ENCODE peak calls at places on chromosomes 5 and 9, in eight cellular contexts. One of them, this sample, is unnamed.

GRCh38 chr5:175728885-175729828 is 71.3 kb downstream of the HRH2 start:
- DNase-seq in tibial nerve: no peak
- DNase-seq in iPS DF 6.9: peak
- DNase-seq in PC-9: no peak
- DNase-seq in CD8-positive, alpha-beta memory T cell: no peak
- DNase-seq in body of pancreas: no peak
- DNase-seq in CD4-positive, alpha-beta T cell: no peak
- DNase-seq in SJSA1: no peak
- DNase-seq in this sample: no peak

GRCh38 chr9:1916676-1917075 is 98.5 kb upstream of the SMARCA2 start:
- DNase-seq in tibial nerve: no peak
- DNase-seq in iPS DF 6.9: no peak
- DNase-seq in PC-9: no peak
- DNase-seq in CD8-positive, alpha-beta memory T cell: no peak
- DNase-seq in body of pancreas: no peak
- DNase-seq in CD4-positive, alpha-beta T cell: no peak
- DNase-seq in SJSA1: no peak
- DNase-seq in this sample: no peak

GRCh38 chr5:69335341-69335975 is 2.9 kb upstream of the CCDC125 start:
- DNase-seq in tibial nerve: no peak
- DNase-seq in iPS DF 6.9: no peak
- DNase-seq in PC-9: no peak
- DNase-seq in CD8-positive, alpha-beta memory T cell: no peak
- DNase-seq in body of pancreas: no peak
- DNase-seq in CD4-positive, alpha-beta T cell: no peak
- DNase-seq in SJSA1: no peak
- DNase-seq in this sample: no peak

GRCh38 chr5:127373858-127374491 is 83.4 kb downstream of the MEGF10 start:
- DNase-seq in tibial nerve: no peak
- DNase-seq in iPS DF 6.9: no peak
- DNase-seq in PC-9: no peak
- DNase-seq in CD8-positive, alpha-beta memory T cell: no peak
- DNase-seq in body of pancreas: no peak
- DNase-seq in CD4-positive, alpha-beta T cell: no peak
- DNase-seq in SJSA1: no peak
- DNase-seq in this sample: no peak

GRCh38 chr9:84121991-84122523 is 141.5 kb downstream of the RMI1 start:
- DNase-seq in tibial nerve: no peak
- DNase-seq in iPS DF 6.9: no peak
- DNase-seq in PC-9: no peak
- DNase-seq in CD8-positive, alpha-beta memory T cell: no peak
- DNase-seq in body of pancreas: no peak
- DNase-seq in CD4-positive, alpha-beta T cell: no peak
- DNase-seq in SJSA1: peak
- DNase-seq in this sample: no peak

GRCh38 chr5:151195622-151196021 is 28.3 kb downstream of the CCDC69 start:
- DNase-seq in tibial nerve: no peak
- DNase-seq in iPS DF 6.9: no peak
- DNase-seq in PC-9: no peak
- DNase-seq in CD8-positive, alpha-beta memory T cell: no peak
- DNase-seq in body of pancreas: no peak
- DNase-seq in CD4-positive, alpha-beta T cell: no peak
- DNase-seq in SJSA1: no peak
- DNase-seq in this sample: no peak

GRCh38 chr5:170917113-170917512 is 55.3 kb downstream of the RANBP17 start:
- DNase-seq in tibial nerve: no peak
- DNase-seq in iPS DF 6.9: no peak
- DNase-seq in PC-9: no peak
- DNase-seq in CD8-positive, alpha-beta memory T cell: no peak
- DNase-seq in body of pancreas: no peak
- DNase-seq in CD4-positive, alpha-beta T cell: no peak
- DNase-seq in SJSA1: no peak
- DNase-seq in this sample: no peak

GRCh38 chr9:18824095-18824666 is 208.8 kb downstream of the SAXO1 start:
- DNase-seq in tibial nerve: no peak
- DNase-seq in iPS DF 6.9: no peak
- DNase-seq in PC-9: no peak
- DNase-seq in CD8-positive, alpha-beta memory T cell: no peak
- DNase-seq in body of pancreas: peak
- DNase-seq in CD4-positive, alpha-beta T cell: no peak
- DNase-seq in SJSA1: no peak
- DNase-seq in this sample: no peak

GRCh38 chr5:157559301-157559700 is 16.3 kb downstream of the ADAM19 start:
- DNase-seq in tibial nerve: no peak
- DNase-seq in iPS DF 6.9: no peak
- DNase-seq in PC-9: peak
- DNase-seq in CD8-positive, alpha-beta memory T cell: no peak
- DNase-seq in body of pancreas: no peak
- DNase-seq in CD4-positive, alpha-beta T cell: no peak
- DNase-seq in SJSA1: no peak
- DNase-seq in this sample: no peak

GRCh38 chr5:96431376-96432244 is 1.4 kb downstream of the PCSK1 start:
- DNase-seq in tibial nerve: no peak
- DNase-seq in iPS DF 6.9: no peak
- DNase-seq in PC-9: no peak
- DNase-seq in CD8-positive, alpha-beta memory T cell: no peak
- DNase-seq in body of pancreas: peak
- DNase-seq in CD4-positive, alpha-beta T cell: no peak
- DNase-seq in SJSA1: peak
- DNase-seq in this sample: peak

GRCh38 chr5:125227333-125228075 is 481.1 kb upstream of the ZNF608 start:
- DNase-seq in tibial nerve: no peak
- DNase-seq in iPS DF 6.9: no peak
- DNase-seq in PC-9: no peak
- DNase-seq in CD8-positive, alpha-beta memory T cell: no peak
- DNase-seq in body of pancreas: peak
- DNase-seq in CD4-positive, alpha-beta T cell: no peak
- DNase-seq in SJSA1: peak
- DNase-seq in this sample: no peak

GRCh38 chr5:141496038-141496437 is 7.2 kb downstream of the PCDHGC5 start:
- DNase-seq in tibial nerve: no peak
- DNase-seq in iPS DF 6.9: no peak
- DNase-seq in PC-9: no peak
- DNase-seq in CD8-positive, alpha-beta memory T cell: no peak
- DNase-seq in body of pancreas: no peak
- DNase-seq in CD4-positive, alpha-beta T cell: no peak
- DNase-seq in SJSA1: no peak
- DNase-seq in this sample: no peak

GRCh38 chr9:34171753-34172535 is 6.9 kb upstream of the UBAP1 start:
- DNase-seq in tibial nerve: no peak
- DNase-seq in iPS DF 6.9: no peak
- DNase-seq in PC-9: no peak
- DNase-seq in CD8-positive, alpha-beta memory T cell: peak
- DNase-seq in body of pancreas: no peak
- DNase-seq in CD4-positive, alpha-beta T cell: no peak
- DNase-seq in SJSA1: no peak
- DNase-seq in this sample: no peak

GRCh38 chr5:15929616-15930303 is 249.8 kb downstream of the MARCHF11 start:
- DNase-seq in tibial nerve: no peak
- DNase-seq in iPS DF 6.9: no peak
- DNase-seq in PC-9: no peak
- DNase-seq in CD8-positive, alpha-beta memory T cell: no peak
- DNase-seq in body of pancreas: no peak
- DNase-seq in CD4-positive, alpha-beta T cell: no peak
- DNase-seq in SJSA1: no peak
- DNase-seq in this sample: no peak

GRCh38 chr9:79012561-79012960 is 559.2 kb upstream of the TLE4 start:
- DNase-seq in tibial nerve: no peak
- DNase-seq in iPS DF 6.9: no peak
- DNase-seq in PC-9: no peak
- DNase-seq in CD8-positive, alpha-beta memory T cell: no peak
- DNase-seq in body of pancreas: no peak
- DNase-seq in CD4-positive, alpha-beta T cell: no peak
- DNase-seq in SJSA1: no peak
- DNase-seq in this sample: no peak

GRCh38 chr9:29209748-29210276 is 1636.5 kb upstream of the C9orf72 start:
- DNase-seq in tibial nerve: no peak
- DNase-seq in iPS DF 6.9: no peak
- DNase-seq in PC-9: no peak
- DNase-seq in CD8-positive, alpha-beta memory T cell: no peak
- DNase-seq in body of pancreas: no peak
- DNase-seq in CD4-positive, alpha-beta T cell: no peak
- DNase-seq in SJSA1: no peak
- DNase-seq in this sample: no peak

GRCh38 chr5:145110826-145111225 is 724.3 kb downstream of the PRELID2 start:
- DNase-seq in tibial nerve: no peak
- DNase-seq in iPS DF 6.9: no peak
- DNase-seq in PC-9: no peak
- DNase-seq in CD8-positive, alpha-beta memory T cell: no peak
- DNase-seq in body of pancreas: no peak
- DNase-seq in CD4-positive, alpha-beta T cell: no peak
- DNase-seq in SJSA1: peak
- DNase-seq in this sample: no peak

GRCh38 chr5:88480245-88480644 is 211.6 kb upstream of the TMEM161B start:
- DNase-seq in tibial nerve: no peak
- DNase-seq in iPS DF 6.9: no peak
- DNase-seq in PC-9: no peak
- DNase-seq in CD8-positive, alpha-beta memory T cell: no peak
- DNase-seq in body of pancreas: peak
- DNase-seq in CD4-positive, alpha-beta T cell: no peak
- DNase-seq in SJSA1: no peak
- DNase-seq in this sample: no peak

GRCh38 chr5:128196791-128197190 is 113.2 kb downstream of the SLC12A2 start:
- DNase-seq in tibial nerve: no peak
- DNase-seq in iPS DF 6.9: no peak
- DNase-seq in PC-9: no peak
- DNase-seq in CD8-positive, alpha-beta memory T cell: no peak
- DNase-seq in body of pancreas: no peak
- DNase-seq in CD4-positive, alpha-beta T cell: no peak
- DNase-seq in SJSA1: no peak
- DNase-seq in this sample: no peak

GRCh38 chr5:125575561-125576504 is 829.4 kb upstream of the ZNF608 start:
- DNase-seq in tibial nerve: no peak
- DNase-seq in iPS DF 6.9: peak
- DNase-seq in PC-9: no peak
- DNase-seq in CD8-positive, alpha-beta memory T cell: no peak
- DNase-seq in body of pancreas: peak
- DNase-seq in CD4-positive, alpha-beta T cell: no peak
- DNase-seq in SJSA1: no peak
- DNase-seq in this sample: no peak

GRCh38 chr9:137128158-137129088 is 10.5 kb upstream of the GRIN1 start:
- DNase-seq in tibial nerve: no peak
- DNase-seq in iPS DF 6.9: no peak
- DNase-seq in PC-9: no peak
- DNase-seq in CD8-positive, alpha-beta memory T cell: no peak
- DNase-seq in body of pancreas: peak
- DNase-seq in CD4-positive, alpha-beta T cell: no peak
- DNase-seq in SJSA1: no peak
- DNase-seq in this sample: no peak
- H3K27ac ChIP-seq in tibial nerve: no peak
- H3K27ac ChIP-seq in iPS DF 6.9: no peak
- H3K27ac ChIP-seq in PC-9: peak
- H3K27ac ChIP-seq in CD8-positive, alpha-beta memory T cell: peak
- H3K27ac ChIP-seq in body of pancreas: peak
- H3K27ac ChIP-seq in CD4-positive, alpha-beta T cell: peak
- H3K27ac ChIP-seq in SJSA1: no peak
- H3K27ac ChIP-seq in this sample: peak

DNA sequence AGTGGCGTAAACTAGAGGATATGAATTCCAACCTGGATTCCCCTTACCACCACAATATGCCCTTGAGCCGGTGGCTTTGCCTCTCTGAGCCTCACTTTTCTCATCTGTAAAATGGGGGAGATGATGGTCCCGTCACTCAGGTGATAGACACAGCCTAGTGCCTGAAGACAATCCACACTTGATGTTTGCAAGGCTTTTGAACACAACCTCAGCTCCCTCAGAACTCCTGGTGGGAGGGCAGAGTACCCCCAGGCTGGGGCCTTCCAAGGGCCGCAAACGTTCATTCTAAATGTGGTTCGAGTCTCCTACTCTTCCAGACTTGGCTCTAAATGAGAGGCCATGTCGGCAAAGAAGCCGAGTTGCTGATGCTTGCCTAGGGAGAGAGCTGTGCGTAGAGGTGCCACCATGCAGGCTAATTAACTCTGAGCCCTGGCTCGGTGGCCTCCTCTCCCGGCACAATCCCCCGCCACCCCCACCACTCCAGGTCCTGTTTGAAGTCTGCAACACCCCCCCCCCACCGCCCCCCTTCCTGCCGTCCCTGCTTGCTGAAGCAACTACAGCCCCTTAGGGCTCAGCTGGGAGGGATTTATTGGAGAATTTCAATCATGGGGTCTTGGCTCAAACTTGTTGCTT is 97.7 kb upstream of the LMX1B start:
- DNase-seq in tibial nerve: no peak
- DNase-seq in iPS DF 6.9: no peak
- DNase-seq in PC-9: no peak
- DNase-seq in CD8-positive, alpha-beta memory T cell: no peak
- DNase-seq in body of pancreas: no peak
- DNase-seq in CD4-positive, alpha-beta T cell: no peak
- DNase-seq in SJSA1: no peak
- DNase-seq in this sample: no peak
- H3K27ac ChIP-seq in tibial nerve: no peak
- H3K27ac ChIP-seq in iPS DF 6.9: no peak
- H3K27ac ChIP-seq in PC-9: no peak
- H3K27ac ChIP-seq in CD8-positive, alpha-beta memory T cell: no peak
- H3K27ac ChIP-seq in body of pancreas: no peak
- H3K27ac ChIP-seq in CD4-positive, alpha-beta T cell: no peak
- H3K27ac ChIP-seq in SJSA1: no peak
- H3K27ac ChIP-seq in this sample: no peak

GRCh38 chr5:177361418-177362101 is 3.8 kb downstream of the RGS14 start:
- DNase-seq in tibial nerve: no peak
- DNase-seq in iPS DF 6.9: no peak
- DNase-seq in PC-9: no peak
- DNase-seq in CD8-positive, alpha-beta memory T cell: no peak
- DNase-seq in body of pancreas: no peak
- DNase-seq in CD4-positive, alpha-beta T cell: no peak
- DNase-seq in SJSA1: no peak
- DNase-seq in this sample: no peak

GRCh38 chr5:177364159-177364962 is 6.6 kb downstream of the RGS14 start:
- DNase-seq in tibial nerve: no peak
- DNase-seq in iPS DF 6.9: no peak
- DNase-seq in PC-9: no peak
- DNase-seq in CD8-positive, alpha-beta memory T cell: no peak
- DNase-seq in body of pancreas: no peak
- DNase-seq in CD4-positive, alpha-beta T cell: no peak
- DNase-seq in SJSA1: no peak
- DNase-seq in this sample: no peak

GRCh38 chr5:177362871-177363507 is 5.3 kb downstream of the RGS14 start:
- DNase-seq in tibial nerve: no peak
- DNase-seq in iPS DF 6.9: no peak
- DNase-seq in PC-9: peak
- DNase-seq in CD8-positive, alpha-beta memory T cell: peak
- DNase-seq in body of pancreas: peak
- DNase-seq in CD4-positive, alpha-beta T cell: peak
- DNase-seq in SJSA1: no peak
- DNase-seq in this sample: no peak

GRCh38 chr5:177362102-177362868 is 4.6 kb downstream of the RGS14 start:
- DNase-seq in tibial nerve: no peak
- DNase-seq in iPS DF 6.9: no peak
- DNase-seq in PC-9: no peak
- DNase-seq in CD8-positive, alpha-beta memory T cell: peak
- DNase-seq in body of pancreas: no peak
- DNase-seq in CD4-positive, alpha-beta T cell: peak
- DNase-seq in SJSA1: no peak
- DNase-seq in this sample: no peak

GRCh38 chr5:177363565-177363964 is 5.8 kb downstream of the RGS14 start:
- DNase-seq in tibial nerve: no peak
- DNase-seq in iPS DF 6.9: no peak
- DNase-seq in PC-9: no peak
- DNase-seq in CD8-positive, alpha-beta memory T cell: no peak
- DNase-seq in body of pancreas: no peak
- DNase-seq in CD4-positive, alpha-beta T cell: no peak
- DNase-seq in SJSA1: no peak
- DNase-seq in this sample: no peak
- H3K27ac ChIP-seq in tibial nerve: no peak
- H3K27ac ChIP-seq in iPS DF 6.9: no peak
- H3K27ac ChIP-seq in PC-9: no peak
- H3K27ac ChIP-seq in CD8-positive, alpha-beta memory T cell: peak
- H3K27ac ChIP-seq in body of pancreas: no peak
- H3K27ac ChIP-seq in CD4-positive, alpha-beta T cell: peak
- H3K27ac ChIP-seq in SJSA1: no peak
- H3K27ac ChIP-seq in this sample: no peak

GRCh38 chr9:124331580-124331979 is 73.8 kb downstream of the NEK6 start:
- DNase-seq in tibial nerve: no peak
- DNase-seq in iPS DF 6.9: no peak
- DNase-seq in PC-9: no peak
- DNase-seq in CD8-positive, alpha-beta memory T cell: no peak
- DNase-seq in body of pancreas: no peak
- DNase-seq in CD4-positive, alpha-beta T cell: no peak
- DNase-seq in SJSA1: no peak
- DNase-seq in this sample: no peak
- H3K27ac ChIP-seq in tibial nerve: no peak
- H3K27ac ChIP-seq in iPS DF 6.9: no peak
- H3K27ac ChIP-seq in PC-9: no peak
- H3K27ac ChIP-seq in CD8-positive, alpha-beta memory T cell: no peak
- H3K27ac ChIP-seq in body of pancreas: no peak
- H3K27ac ChIP-seq in CD4-positive, alpha-beta T cell: no peak
- H3K27ac ChIP-seq in SJSA1: no peak
- H3K27ac ChIP-seq in this sample: no peak

This sample was measured in thoracic aorta.